ENCODE peak calls at places on chromosomes 12 and 14, in seven cellular contexts. N, E, C, O, M, Q and X are unnamed samples.

GRCh38 chr12:105459760-105460325 is 129.4 kb downstream of the C12orf75 start:
- DNase-seq in C (no peak), E (no peak), M (no peak), Q (no peak), O (peak), N (no peak), X (no peak)

GRCh38 chr12:92759634-92760268 is 57.0 kb downstream of the PLEKHG7 start:
- DNase-seq in N (peak), C (no peak), M (no peak), Q (no peak), E (peak), O (peak), X (peak)

GRCh38 chr12:121252712-121253345 is 42.9 kb downstream of the P2RX4 start:
- DNase-seq in O (no peak), C (no peak), N (no peak), Q (no peak), M (no peak), E (peak), X (no peak)

GRCh38 chr12:107670999-107671643 is 14.5 kb upstream of the PWP1 start:
- DNase-seq in C (no peak), M (no peak), N (peak), O (peak), Q (no peak), E (peak), X (no peak)

GRCh38 chr12:12334710-12335040 is 15.4 kb downstream of the MANSC1 start:
- DNase-seq in N (no peak), E (no peak), C (no peak), M (no peak), O (no peak), Q (no peak), X (no peak)

GRCh38 chr12:116561181-116561821 is 2.1 kb downstream of the MAP1LC3B2 start:
- DNase-seq in N (no peak), E (no peak), O (no peak), C (no peak), M (no peak), Q (no peak), X (no peak)

GRCh38 chr12:22935501-22935900 is 310.5 kb downstream of the ETNK1 start:
- DNase-seq in O (no peak), C (no peak), Q (no peak), E (peak), N (no peak), M (no peak), X (no peak)

GRCh38 chr14:70721542-70721941 is 79.8 kb downstream of the TTC9 start:
- DNase-seq in E (peak), O (no peak), M (no peak), C (no peak), N (peak), Q (no peak), X (no peak)

GRCh38 chr12:94560416-94561221 is 89.7 kb downstream of the TMCC3 start:
- DNase-seq in M (no peak), Q (no peak), O (no peak), C (no peak), N (peak), E (peak), X (peak)

GRCh38 chr12:55470088-55470830 is at the start of gene OR6C70:
- DNase-seq in C (no peak), E (peak), N (peak), O (no peak), M (no peak), Q (no peak), X (no peak)